ENCODE peak calls at places on chromosomes 16 and 17, in four cellular contexts. C is BE2C, X is tibial artery, T is spleen. L is an unnamed sample.

GRCh38 chr17:2444382-2444781 is 43.5 kb upstream of the MNT start:
- DNase-seq in C (no peak), X (no peak), T (no peak), L (no peak)

GRCh38 chr17:70048020-70048419 is 27.0 kb upstream of the KCNJ16 start:
- DNase-seq in C (no peak), X (no peak), T (no peak), L (no peak)

GRCh38 chr17:48244121-48244711 is 136.7 kb downstream of the SNX11 start:
- DNase-seq in C (no peak), X (no peak), T (no peak), L (no peak)

GRCh38 chr16:89923640-89924297 is 627 bp downstream of the TUBB3 start:
- DNase-seq in C (peak; percentile 75), X (no peak), T (no peak), L (peak; percentile 90)

GRCh38 chr17:80036715-80037477 is 454 bp downstream of the CCDC40 start:
- DNase-seq in C (peak; percentile 71), X (no peak), T (peak; percentile 80), L (no peak)

GRCh38 chr16:56547120-56547948 is 17.5 kb upstream of the MT4 start:
- DNase-seq in C (no peak), X (no peak), T (no peak), L (no peak)

GRCh38 chr17:66302761-66303626 is 581 bp downstream of the PRKCA start:
- DNase-seq in C (peak; percentile 63), X (peak; percentile 36), T (peak; percentile 84), L (no peak)

GRCh38 chr17:63390090-63390489 is 56.0 kb downstream of the CYB561 start:
- DNase-seq in C (no peak), X (no peak), T (no peak), L (no peak)

GRCh38 chr17:59651346-59651745 is 31.7 kb downstream of the CLTC start:
- DNase-seq in C (no peak), X (no peak), T (no peak), L (no peak)

GRCh38 chr17:2053380-2054261 is 1.3 kb upstream of the HIC1 start:
- DNase-seq in C (peak; percentile 74), X (peak; percentile 73), T (peak; percentile 92), L (no peak)

GRCh38 chr17:83199500-83200201 is 120.2 kb downstream of the METRNL start:
- DNase-seq in C (peak; percentile 4), X (peak; percentile 55), T (peak; percentile 94), L (no peak)

DNA sequence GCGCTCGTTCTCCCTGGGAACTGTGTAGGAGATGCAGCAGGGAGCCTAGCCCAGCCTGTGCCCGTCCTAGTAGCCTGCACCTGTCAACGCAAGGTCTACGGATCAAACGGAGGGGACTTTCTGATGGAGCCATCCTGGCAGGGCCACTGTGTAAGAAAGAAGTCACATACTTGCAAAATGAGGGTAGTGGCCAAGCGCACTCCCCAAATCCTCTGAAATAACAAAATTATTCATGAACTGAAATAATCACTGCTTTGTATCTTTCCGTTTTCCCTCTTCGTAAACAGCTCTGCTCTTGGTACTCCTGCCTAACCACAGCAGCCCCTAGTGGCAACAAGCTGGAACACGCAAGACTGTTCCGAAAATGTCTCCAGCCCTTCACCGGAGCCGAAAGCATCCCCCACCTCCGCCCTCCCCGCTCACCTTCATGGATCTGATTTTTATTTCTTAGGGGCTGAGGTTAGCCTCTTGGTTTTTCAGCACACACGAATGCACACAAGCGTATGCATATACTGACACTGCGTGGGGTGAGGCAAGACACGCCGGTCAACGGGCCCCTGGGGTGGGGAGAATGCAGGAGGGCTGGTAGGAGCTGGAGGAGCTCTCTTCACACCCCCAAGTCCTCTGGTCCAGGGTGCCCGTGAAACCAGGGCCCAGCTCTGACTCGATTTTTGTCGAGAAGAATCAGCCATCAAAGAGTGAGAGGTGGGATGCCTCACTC is 100.8 kb downstream of the ABCC12 start:
- DNase-seq in C (peak; percentile 51), X (no peak), T (no peak), L (no peak)
- TF ChIP-seq CTCF in C (peak; percentile 92), X (peak; percentile 54), T (peak; percentile 76), L (peak; percentile 90)

GRCh38 chr16:3400779-3401688 is at the start of the genes ZNF174 and ZSCAN32:
- DNase-seq in C (peak; percentile 98), X (peak; percentile 99), T (peak; percentile 99), L (peak; percentile 100)
- TF ChIP-seq CTCF in C (peak; percentile 2), X (no peak), T (peak; percentile 42), L (peak; percentile 36)

GRCh38 chr16:72072514-72073342 is 9.7 kb downstream of the HPR start:
- DNase-seq in C (no peak), X (peak; percentile 27), T (no peak), L (no peak)

GRCh38 chr16:72068930-72069329 is 5.9 kb downstream of the HPR start:
- DNase-seq in C (no peak), X (no peak), T (no peak), L (no peak)

GRCh38 chr16:72064361-72064894 is 1.4 kb downstream of the HPR start:
- DNase-seq in C (no peak), X (no peak), T (no peak), L (no peak)

GRCh38 chr16:72061564-72061963 is 1.5 kb upstream of the HPR start:
- DNase-seq in C (no peak), X (no peak), T (no peak), L (no peak)

DNA sequence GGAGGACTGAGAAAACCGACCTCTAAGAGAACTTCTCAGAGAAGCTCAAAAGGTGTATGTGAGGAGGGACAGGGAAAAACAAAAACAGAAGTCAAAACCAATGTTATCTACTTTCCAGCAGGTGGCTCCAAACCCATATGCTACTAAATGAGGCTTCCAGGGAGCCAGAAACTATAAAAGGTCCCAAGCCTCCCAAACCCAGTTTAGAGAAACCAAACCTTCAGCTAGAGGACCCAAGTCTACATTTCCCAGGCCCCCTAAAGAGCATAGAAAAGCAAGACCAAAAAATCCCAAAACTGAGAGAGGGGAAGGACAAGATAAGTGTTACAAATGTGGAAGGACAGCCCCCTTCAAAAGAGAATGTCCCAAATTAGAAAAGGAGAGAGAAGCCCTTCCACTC is 3.7 kb downstream of the HPR start:
- DNase-seq in C (no peak), X (no peak), T (no peak), L (no peak)
- TF ChIP-seq CTCF in C (peak; percentile 74), X (peak; percentile 55), T (peak; percentile 62), L (peak; percentile 80)

DNA sequence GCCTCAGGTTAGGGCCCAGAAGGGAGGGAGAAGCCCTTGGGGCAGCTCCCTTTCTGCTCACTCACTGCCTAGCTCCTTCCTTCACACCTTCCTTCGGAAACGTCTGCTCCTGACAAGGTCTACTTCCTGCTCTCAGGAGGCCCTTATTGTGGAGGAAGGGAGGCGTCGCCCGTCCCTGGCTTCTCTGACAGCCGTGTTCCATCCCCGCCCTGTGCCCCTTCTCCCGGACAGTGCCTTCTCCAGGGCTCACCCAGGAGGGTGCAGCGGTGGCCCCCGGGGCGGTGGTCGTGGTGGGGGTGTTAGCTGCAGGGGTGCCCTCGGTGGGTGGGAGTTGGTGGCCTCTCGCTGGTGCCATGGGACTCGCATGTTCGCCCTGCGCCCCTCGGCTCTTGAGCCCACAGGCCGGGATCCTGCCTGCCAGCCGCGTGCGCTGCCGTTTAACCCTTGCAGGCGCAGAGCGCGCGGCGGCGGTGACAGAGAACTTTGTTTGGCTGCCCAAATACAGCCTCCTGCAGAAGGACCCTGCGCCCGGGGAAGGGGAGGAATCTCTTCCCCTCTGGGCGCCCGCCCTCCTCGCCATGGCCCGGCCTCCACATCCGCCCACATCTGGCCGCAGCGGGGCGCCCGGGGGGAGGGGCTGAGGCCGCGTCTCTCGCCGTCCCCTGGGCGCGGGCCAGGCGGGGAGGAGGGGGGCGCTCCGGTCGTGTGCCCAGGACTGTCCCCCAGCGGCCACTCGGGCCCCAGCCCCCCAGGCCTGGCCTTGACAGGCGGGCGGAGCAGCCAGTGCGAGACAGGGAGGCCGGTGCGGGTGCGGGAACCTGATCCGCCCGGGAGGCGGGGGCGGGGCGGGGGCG is 231.9 kb downstream of the SEC14L1 start:
- DNase-seq in C (peak; percentile 93), X (peak; percentile 83), T (peak; percentile 95), L (peak; percentile 90)
- TF ChIP-seq CTCF in C (no peak), X (no peak), T (no peak), L (peak; percentile 10)

GRCh38 chr17:81159611-81160265 is 5.6 kb upstream of the PVALEF start:
- DNase-seq in C (no peak), X (no peak), T (peak; percentile 86), L (no peak)
- TF ChIP-seq CTCF in C (no peak), X (no peak), T (no peak), L (no peak)